ENCODE peak calls at places on chromosomes 7 and 10, in eight cellular contexts. M is HEK293T; N is stimulated activated naive CD8-positive, alpha-beta T cell treated with anti-CD3 and anti-CD28 coated beads, Interleukin-15, Interleukin-2, amounts not matched to agents 100 U/mL and 50 U/mL, for 24 hours; Y is left lobe of liver; V is CD8-positive, alpha-beta memory T cell; Z is SK-MEL-5; E is upper lobe of right lung; Q is activated T-helper 1 cell treated with anti-CD3 and anti-CD28 coated beads, Interleukin-2, amount 50 U/mL, for 16 hours. T is an unnamed sample.

GRCh38 chr7:34719651-34720050 is 61.6 kb downstream of the NPSR1 start:
- DNase-seq in M (no peak), N (no peak), Y (no peak), V (no peak), Z (no peak), E (no peak), Q (no peak), T (no peak)

GRCh38 chr10:114470956-114471905 is 66.9 kb upstream of the AFAP1L2 start:
- DNase-seq in M (peak), N (peak), Y (peak), V (peak), Z (peak), E (peak), Q (peak), T (no peak)

GRCh38 chr7:80729586-80730320 is 91.3 kb downstream of the CD36 start:
- DNase-seq in M (no peak), N (no peak), Y (no peak), V (no peak), Z (no peak), E (no peak), Q (no peak), T (no peak)

GRCh38 chr10:119377905-119378736 is 164.4 kb downstream of the RGS10 start:
- DNase-seq in M (no peak), N (no peak), Y (no peak), V (no peak), Z (no peak), E (no peak), Q (no peak), T (no peak)

GRCh38 chr10:103693070-103693811 is 162.1 kb downstream of the SH3PXD2A start:
- DNase-seq in M (peak), N (peak), Y (no peak), V (peak), Z (no peak), E (no peak), Q (peak), T (no peak)

GRCh38 chr10:17115683-17116082 is 13.9 kb downstream of the CUBN start:
- DNase-seq in M (no peak), N (no peak), Y (no peak), V (no peak), Z (no peak), E (no peak), Q (no peak), T (no peak)

GRCh38 chr10:63267414-63268138 is 134.4 kb downstream of the NRBF2 start:
- DNase-seq in M (peak), N (no peak), Y (no peak), V (no peak), Z (peak), E (no peak), Q (no peak), T (no peak)

GRCh38 chr10:31774291-31774900 is 154.2 kb downstream of the ARHGAP12 start:
- DNase-seq in M (no peak), N (no peak), Y (peak), V (no peak), Z (no peak), E (no peak), Q (no peak), T (no peak)

GRCh38 chr7:69967152-69967591 is 368.9 kb downstream of the AUTS2 start:
- DNase-seq in M (no peak), N (no peak), Y (no peak), V (no peak), Z (no peak), E (no peak), Q (no peak), T (no peak)

GRCh38 chr7:66682350-66683093 is 53.8 kb downstream of the KCTD7 start:
- DNase-seq in M (peak), N (peak), Y (no peak), V (no peak), Z (no peak), E (no peak), Q (no peak), T (no peak)

GRCh38 chr7:65980478-65981250 is 1.3 kb downstream of the GUSB start:
- DNase-seq in M (no peak), N (peak), Y (peak), V (peak), Z (peak), E (peak), Q (no peak), T (no peak)

GRCh38 chr10:79293841-79294705 is 53.2 kb upstream of the PPIF start:
- DNase-seq in M (no peak), N (no peak), Y (no peak), V (no peak), Z (no peak), E (peak), Q (no peak), T (no peak)

GRCh38 chr7:1196950-1197349 is 35.7 kb upstream of the UNCX start:
- DNase-seq in M (no peak), N (no peak), Y (no peak), V (no peak), Z (no peak), E (no peak), Q (no peak), T (no peak)

GRCh38 chr10:26215923-26216576 is 524 bp upstream of the GAD2 start:
- DNase-seq in M (peak), N (peak), Y (no peak), V (no peak), Z (no peak), E (peak), Q (no peak), T (no peak)

GRCh38 chr7:151207796-151208195 is 2.5 kb downstream of the H2BK1 start:
- DNase-seq in M (no peak), N (no peak), Y (no peak), V (no peak), Z (no peak), E (no peak), Q (no peak), T (no peak)

GRCh38 chr7:3399858-3400257 is 98.8 kb downstream of the SDK1 start:
- DNase-seq in M (no peak), N (no peak), Y (no peak), V (no peak), Z (peak), E (no peak), Q (no peak), T (no peak)

GRCh38 chr10:14397069-14397468 is 66.3 kb upstream of the FRMD4A start:
- DNase-seq in M (no peak), N (no peak), Y (no peak), V (no peak), Z (peak), E (peak), Q (no peak), T (no peak)

GRCh38 chr7:150927954-150928340 is 50.2 kb downstream of the KCNH2 start:
- DNase-seq in M (no peak), N (no peak), Y (no peak), V (no peak), Z (no peak), E (no peak), Q (no peak), T (no peak)

GRCh38 chr7:30862987-30863693 is 48.5 kb upstream of the AQP1 start:
- DNase-seq in M (no peak), N (no peak), Y (no peak), V (no peak), Z (no peak), E (no peak), Q (no peak), T (no peak)

GRCh38 chr10:132281915-132282666 is 25.7 kb downstream of the STK32C start:
- DNase-seq in M (peak), N (no peak), Y (no peak), V (no peak), Z (no peak), E (no peak), Q (no peak), T (no peak)

GRCh38 chr7:134643131-134643530 is 3.5 kb upstream of the BPGM start:
- DNase-seq in M (no peak), N (no peak), Y (no peak), V (no peak), Z (no peak), E (no peak), Q (no peak), T (no peak)

GRCh38 chr10:98262571-98262970 is 5.4 kb downstream of the LOXL4 start:
- DNase-seq in M (no peak), N (peak), Y (peak), V (no peak), Z (peak), E (peak), Q (no peak), T (peak)

GRCh38 chr7:141369422-141369821 is 181.8 kb upstream of the AGK start:
- DNase-seq in M (no peak), N (no peak), Y (peak), V (no peak), Z (no peak), E (no peak), Q (no peak), T (no peak)

GRCh38 chr10:107899075-107899474 is 734.6 kb upstream of the SORCS1 start:
- DNase-seq in M (no peak), N (no peak), Y (no peak), V (no peak), Z (no peak), E (no peak), Q (no peak), T (no peak)

GRCh38 chr10:121608669-121609190 is 10.5 kb upstream of the FGFR2 start:
- DNase-seq in M (peak), N (peak), Y (peak), V (no peak), Z (peak), E (peak), Q (no peak), T (no peak)

GRCh38 chr7:8290645-8291308 is 28.8 kb upstream of the ICA1 start:
- DNase-seq in M (peak), N (no peak), Y (no peak), V (no peak), Z (no peak), E (no peak), Q (no peak), T (no peak)

GRCh38 chr7:75660566-75661215 is 78.0 kb downstream of the HIP1 start:
- DNase-seq in M (no peak), N (no peak), Y (no peak), V (no peak), Z (no peak), E (no peak), Q (no peak), T (no peak)

GRCh38 chr10:110872145-110872983 is 636 bp downstream of the PDCD4 start:
- DNase-seq in M (peak), N (peak), Y (peak), V (peak), Z (peak), E (peak), Q (peak), T (peak)

GRCh38 chr7:26356929-26357792 is 65.5 kb downstream of the SNX10 start:
- DNase-seq in M (no peak), N (no peak), Y (no peak), V (no peak), Z (peak), E (no peak), Q (no peak), T (no peak)

GRCh38 chr10:79065091-79065551 is 3.6 kb upstream of the ZMIZ1 start:
- DNase-seq in M (no peak), N (no peak), Y (no peak), V (no peak), Z (no peak), E (peak), Q (no peak), T (no peak)

GRCh38 chr10:6239213-6239991 is 36.7 kb downstream of the PFKFB3 start:
- DNase-seq in M (peak), N (peak), Y (no peak), V (peak), Z (peak), E (no peak), Q (peak), T (no peak)

GRCh38 chr7:55105952-55106351 is 87.1 kb downstream of the EGFR start:
- DNase-seq in M (no peak), N (no peak), Y (no peak), V (no peak), Z (no peak), E (no peak), Q (no peak), T (no peak)

GRCh38 chr7:48096273-48096672 is 7.2 kb downstream of the UPP1 start:
- DNase-seq in M (no peak), N (no peak), Y (no peak), V (no peak), Z (no peak), E (no peak), Q (no peak), T (no peak)

GRCh38 chr7:140390034-140390433 is 8.3 kb downstream of the SLC37A3 start:
- DNase-seq in M (no peak), N (no peak), Y (no peak), V (no peak), Z (no peak), E (peak), Q (no peak), T (no peak)

GRCh38 chr7:651032-651728 is 75.3 kb upstream of the DNAAF5 start:
- DNase-seq in M (no peak), N (peak), Y (no peak), V (peak), Z (no peak), E (no peak), Q (peak), T (no peak)

GRCh38 chr7:30877010-30877740 is 34.5 kb upstream of the AQP1 start:
- DNase-seq in M (no peak), N (no peak), Y (no peak), V (no peak), Z (no peak), E (no peak), Q (no peak), T (no peak)